ENCODE peak calls at places on chromosomes 7 and 10, in seven cellular contexts. Z, P, E, I, D, U and F are unnamed samples.

GRCh38 chr7:158582089-158582456 is 5.5 kb downstream of the PTPRN2 start:
- DNase-seq in Z (peak; percentile 78), U (no peak), E (no peak), D (no peak), I (no peak), P (no peak), F (no peak)

GRCh38 chr10:79559726-79560125 is 481 bp downstream of the SFTPA2 start:
- DNase-seq in D (no peak), E (peak; percentile 53), Z (no peak), P (no peak), I (peak; percentile 23), U (no peak), F (no peak)

GRCh38 chr7:128915841-128916642 is 5.5 kb upstream of the KCP start:
- DNase-seq in P (no peak), E (no peak), Z (no peak), D (no peak), I (no peak), U (no peak), F (no peak)

GRCh38 chr10:103504181-103504783 is 10.8 kb downstream of the NEURL1 start:
- DNase-seq in D (peak; percentile 85), Z (no peak), P (peak; percentile 13), U (no peak), I (peak; percentile 59), E (no peak), F (peak; percentile 29)

GRCh38 chr10:117751259-117751658 is 208.7 kb downstream of the EMX2 start:
- DNase-seq in E (no peak), P (no peak), U (no peak), Z (no peak), I (no peak), D (no peak), F (no peak)

GRCh38 chr10:15442056-15442455 is 71.0 kb upstream of the FAM171A1 start:
- DNase-seq in U (no peak), Z (no peak), D (no peak), P (no peak), E (no peak), I (no peak), F (no peak)

GRCh38 chr7:98996162-98996552 is 117.8 kb downstream of the TRRAP start:
- DNase-seq in P (no peak), I (no peak), U (no peak), D (no peak), E (no peak), Z (no peak), F (no peak)

GRCh38 chr7:6294839-6295238 is 22.4 kb upstream of the CYTH3 start:
- DNase-seq in P (peak; percentile 78), D (peak; percentile 24), Z (no peak), I (no peak), U (no peak), E (no peak), F (no peak)

GRCh38 chr7:88429382-88429781 is 122.7 kb upstream of the STEAP4 start:
- DNase-seq in U (no peak), Z (no peak), E (no peak), I (no peak), D (no peak), P (peak; percentile 15), F (no peak)

GRCh38 chr10:109429956-109430760 is 493.2 kb downstream of the XPNPEP1 start:
- DNase-seq in U (no peak), P (no peak), E (peak; percentile 55), Z (no peak), D (no peak), I (no peak), F (no peak)

GRCh38 chr7:120274482-120274881 is 1.5 kb downstream of the KCND2 start:
- DNase-seq in E (no peak), P (no peak), D (no peak), U (no peak), Z (no peak), I (no peak), F (no peak)

GRCh38 chr7:75721426-75721825 is 17.3 kb downstream of the HIP1 start:
- DNase-seq in E (no peak), P (no peak), I (no peak), Z (no peak), D (no peak), U (no peak), F (no peak)

GRCh38 chr7:6590645-6591110 is 857 bp downstream of the INTS15 start:
- DNase-seq in D (no peak), I (no peak), Z (peak; percentile 5), P (no peak), E (no peak), U (no peak), F (no peak)

GRCh38 chr7:85750454-85750949 is 563.6 kb upstream of the SEMA3D start:
- DNase-seq in E (peak; percentile 51), Z (peak; percentile 61), U (no peak), D (no peak), I (peak; percentile 34), P (peak; percentile 63), F (no peak)

GRCh38 chr7:151601521-151602305 is 82.0 kb upstream of the RHEB start:
- DNase-seq in I (no peak), P (no peak), E (no peak), U (no peak), Z (no peak), D (no peak), F (no peak)

GRCh38 chr7:100483728-100484635 is at the start of gene NYAP1:
- DNase-seq in I (peak; percentile 32), P (peak; percentile 85), D (peak; percentile 55), Z (no peak), E (peak; percentile 34), U (peak; percentile 34), F (peak; percentile 56)

GRCh38 chr7:107742678-107743566 is 1.0 kb upstream of the CBLL1 start:
- DNase-seq in U (peak; percentile 72), Z (peak; percentile 91), I (no peak), P (peak; percentile 91), D (peak; percentile 51), E (no peak), F (no peak)

GRCh38 chr7:155637155-155637554 is 7.3 kb upstream of the RBM33 start:
- DNase-seq in E (no peak), Z (no peak), I (no peak), P (no peak), D (no peak), U (no peak), F (no peak)

GRCh38 chr10:124012991-124013390 is 80.4 kb downstream of the CHST15 start:
- DNase-seq in I (no peak), Z (no peak), P (no peak), U (no peak), E (no peak), D (no peak), F (no peak)

GRCh38 chr7:40876604-40877003 is 741.8 kb downstream of the SUGCT start:
- DNase-seq in P (peak; percentile 4), D (no peak), U (no peak), I (no peak), E (no peak), Z (no peak), F (no peak)

GRCh38 chr10:76509501-76509900 is 1078.1 kb downstream of the LRMDA start:
- DNase-seq in I (no peak), Z (no peak), D (no peak), U (no peak), E (peak; percentile 10), P (no peak), F (no peak)

GRCh38 chr7:122033641-122034040 is 110.4 kb downstream of the AASS start:
- DNase-seq in Z (no peak), E (no peak), P (no peak), D (no peak), U (no peak), I (no peak), F (no peak)

GRCh38 chr10:5968681-5969453 is 8.5 kb downstream of the IL15RA start:
- DNase-seq in E (no peak), D (no peak), P (no peak), I (peak; percentile 76), U (no peak), Z (no peak), F (no peak)

GRCh38 chr10:123769647-123770046 is 103.5 kb downstream of the GPR26 start:
- DNase-seq in E (no peak), P (no peak), I (no peak), U (no peak), D (no peak), Z (no peak), F (no peak)

GRCh38 chr7:68929712-68930395 is 668.4 kb upstream of the AUTS2 start:
- DNase-seq in Z (no peak), U (no peak), P (peak; percentile 57), E (peak; percentile 82), I (no peak), D (peak; percentile 18), F (no peak)

GRCh38 chr7:111931016-111931517 is 275.1 kb downstream of the DOCK4 start:
- DNase-seq in Z (no peak), P (peak; percentile 37), I (peak; percentile 12), D (no peak), E (no peak), U (no peak), F (no peak)

GRCh38 chr7:124718032-124718766 is 47.4 kb downstream of the GPR37 start:
- DNase-seq in U (no peak), E (no peak), D (no peak), Z (no peak), I (no peak), P (peak; percentile 34), F (no peak)

GRCh38 chr7:129529643-129530042 is 27.3 kb downstream of the SMKR1 start:
- DNase-seq in U (no peak), P (no peak), E (no peak), I (no peak), Z (no peak), D (no peak), F (no peak)